ENCODE peak calls at places on chromosomes 16 and 17, in four cellular contexts. W is endothelial cell; T is activated CD8-positive, alpha-beta memory T cell treated with anti-CD3 and anti-CD28 coated beads for 1 hour; U is MM.1S. D is an unnamed sample.
A peak's percentile ranks its signal among the peaks of the same experiment; 100 is the strongest.

GRCh38 chr16:1979271-1980025 is 1.8 kb downstream of the NOXO1 start:
- DNase-seq in W (no peak), T (no peak), U (no peak), D (peak; percentile 48)

GRCh38 chr17:17445925-17446665 is 30.7 kb upstream of the MED9 start:
- DNase-seq in U (no peak), W (no peak), T (no peak), D (peak; percentile 91)

GRCh38 chr17:57760001-57760400 is 14.9 kb upstream of the CCDC182 start:
- DNase-seq in W (no peak), T (no peak), U (no peak), D (no peak)

GRCh38 chr16:52825882-52826281 is 226.8 kb downstream of the CHD9NB start:
- DNase-seq in W (no peak), U (no peak), T (no peak), D (no peak)

GRCh38 chr17:47959825-47960655 is 2.4 kb upstream of the PRR15L start:
- DNase-seq in U (no peak), T (no peak), W (no peak), D (peak; percentile 70)

GRCh38 chr17:42543190-42544079 is 7.4 kb downstream of the NAGLU start:
- DNase-seq in W (no peak), T (no peak), U (no peak), D (no peak)

GRCh38 chr17:49193513-49194296 is 16.7 kb downstream of the GNGT2 start:
- DNase-seq in W (peak; percentile 26), U (peak; percentile 7), T (no peak), D (peak; percentile 42)

GRCh38 chr17:27290916-27291598 is 2.9 kb upstream of the WSB1 start:
- DNase-seq in U (no peak), W (no peak), T (no peak), D (no peak)

GRCh38 chr17:41512789-41513547 is 5.7 kb downstream of the KRT15 start:
- DNase-seq in T (no peak), W (no peak), U (no peak), D (peak; percentile 29)

GRCh38 chr16:81520151-81520470 is 75.5 kb downstream of the CMIP start:
- DNase-seq in U (no peak), T (no peak), W (no peak), D (no peak)

GRCh38 chr17:4235372-4236279 is 28.2 kb downstream of the ANKFY1 start:
- DNase-seq in T (no peak), W (no peak), U (no peak), D (no peak)

GRCh38 chr16:28258571-28258970 is 33.8 kb upstream of the SBK1 start:
- DNase-seq in T (no peak), U (no peak), W (no peak), D (no peak)

GRCh38 chr17:1232786-1233185 is 37.5 kb upstream of the BHLHA9 start:
- DNase-seq in T (no peak), U (no peak), W (no peak), D (no peak)

GRCh38 chr17:75673487-75673886 is 6.3 kb downstream of the SAP30BP start:
- DNase-seq in W (no peak), T (no peak), U (no peak), D (no peak)

GRCh38 chr17:75783069-75783783 is 1.4 kb upstream of the UNK start:
- DNase-seq in W (no peak), T (no peak), U (peak; percentile 89), D (peak; percentile 75)

GRCh38 chr17:76868669-76869208 is 535 bp downstream of the MGAT5B start:
- DNase-seq in T (no peak), W (no peak), U (no peak), D (no peak)

GRCh38 chr16:82439678-82440293 is 187.0 kb upstream of the CDH13 start:
- DNase-seq in T (no peak), W (peak; percentile 30), U (no peak), D (no peak)

GRCh38 chr17:21157586-21158370 is 31.0 kb downstream of the DHRS7B start:
- DNase-seq in W (no peak), U (no peak), T (no peak), D (no peak)

GRCh38 chr17:9956474-9957131 is 51.5 kb upstream of the RCVRN start:
- DNase-seq in U (no peak), T (no peak), W (no peak), D (no peak)

GRCh38 chr16:85283305-85284050 is 171.2 kb upstream of the CIBAR2 start:
- DNase-seq in W (no peak), U (no peak), T (no peak), D (no peak)

GRCh38 chr16:5058476-5058875 is 7.3 kb downstream of the C16orf89 start:
- DNase-seq in U (no peak), W (peak; percentile 72), T (no peak), D (no peak)

GRCh38 chr17:82963104-82963950 is 116.1 kb upstream of the METRNL start:
- DNase-seq in W (peak; percentile 66), U (no peak), T (peak; percentile 16), D (no peak)

GRCh38 chr17:4155980-4156620 is 13.1 kb downstream of the CYB5D2 start:
- DNase-seq in T (no peak), W (no peak), U (no peak), D (no peak)

GRCh38 chr17:537133-537532 is 177.5 kb downstream of the VPS53 start:
- DNase-seq in W (no peak), T (no peak), U (no peak), D (no peak)

GRCh38 chr16:9901-10665 is 43.3 kb downstream of the POLR3K start:
- DNase-seq in W (no peak), T (no peak), U (no peak), D (no peak)

GRCh38 chr17:64373722-64374121 is 16.9 kb downstream of the PECAM1 start:
- DNase-seq in T (no peak), W (no peak), U (no peak), D (no peak)

GRCh38 chr17:7476474-7476873 is 3.0 kb downstream of the ZBTB4 start:
- DNase-seq in T (no peak), U (no peak), W (no peak), D (no peak)

GRCh38 chr17:12850996-12851395 is 61.7 kb downstream of the ARHGAP44 start:
- DNase-seq in W (no peak), U (no peak), T (no peak), D (no peak)

GRCh38 chr16:14369734-14370598 is 260.1 kb downstream of the PARN start:
- DNase-seq in W (no peak), T (no peak), U (no peak), D (no peak)

GRCh38 chr17:74815671-74816370 is 39.7 kb upstream of the NAT9 start:
- DNase-seq in T (no peak), U (no peak), W (peak; percentile 54), D (no peak)

GRCh38 chr17:65228734-65229390 is 91.7 kb downstream of the RGS9 start:
- DNase-seq in W (no peak), U (no peak), T (no peak), D (peak; percentile 92)

GRCh38 chr16:54432481-54433229 is 146.1 kb upstream of the IRX3 start:
- DNase-seq in W (no peak), U (no peak), T (no peak), D (no peak)

GRCh38 chr17:71699907-71700306 is 420.9 kb upstream of the SOX9 start:
- DNase-seq in T (no peak), U (no peak), W (no peak), D (no peak)